ENCODE peak calls at places on chromosome 22, in six cellular contexts. B is PC-3, S is osteoblast, K is neuronal stem cell, R is lower lobe of right lung, W is heart left ventricle. F is an unnamed sample.

GRCh38 chr22:33658775-33659174 is 261.5 kb downstream of the LARGE1 start:
- DNase-seq in B (no peak), S (no peak), K (no peak), R (no peak), W (no peak), F (peak; percentile 81)

GRCh38 chr22:43110444-43110926 is at the start of gene BIK:
- DNase-seq in B (peak; percentile 44), S (peak; percentile 85), K (peak; percentile 56), R (peak; percentile 69), W (peak; percentile 73), F (no peak)

GRCh38 chr22:32040324-32040904 is 2.6 kb upstream of the SLC5A1 start:
- DNase-seq in B (no peak), S (no peak), K (no peak), R (no peak), W (no peak), F (no peak)

GRCh38 chr22:48697694-48698276 is 1129.9 kb downstream of the BRD1 start:
- DNase-seq in B (no peak), S (no peak), K (no peak), R (no peak), W (no peak), F (no peak)

GRCh38 chr22:44807915-44808690 is 55.7 kb downstream of the ARHGAP8 start:
- DNase-seq in B (no peak), S (peak; percentile 81), K (no peak), R (no peak), W (no peak), F (no peak)

GRCh38 chr22:49373289-49373666 is 454.4 kb downstream of the BRD1 start:
- DNase-seq in B (no peak), S (no peak), K (no peak), R (no peak), W (no peak), F (no peak)

GRCh38 chr22:43345761-43346261 is 2.6 kb upstream of the SCUBE1 start:
- DNase-seq in B (no peak), S (peak; percentile 91), K (no peak), R (no peak), W (no peak), F (no peak)

GRCh38 chr22:30295576-30295975 is 6.3 kb upstream of the CASTOR1 start:
- DNase-seq in B (no peak), S (peak; percentile 55), K (no peak), R (no peak), W (no peak), F (no peak)

GRCh38 chr22:20177217-20177911 is 26.5 kb upstream of the CCDC188 start:
- DNase-seq in B (no peak), S (no peak), K (no peak), R (no peak), W (no peak), F (no peak)

GRCh38 chr22:20203142-20204099 is 52.6 kb upstream of the CCDC188 start:
- DNase-seq in B (peak; percentile 18), S (no peak), K (peak; percentile 95), R (peak; percentile 64), W (no peak), F (no peak)

GRCh38 chr22:34067031-34067430 is 146.8 kb upstream of the LARGE1 start:
- DNase-seq in B (no peak), S (no peak), K (no peak), R (no peak), W (no peak), F (no peak)

GRCh38 chr22:47049078-47049609 is 286.7 kb downstream of the TBC1D22A start:
- DNase-seq in B (no peak), S (peak; percentile 39), K (no peak), R (peak; percentile 21), W (peak; percentile 46), F (peak; percentile 49)

GRCh38 chr22:47328550-47329243 is 566.2 kb downstream of the TBC1D22A start:
- DNase-seq in B (peak; percentile 91), S (peak; percentile 94), K (no peak), R (no peak), W (no peak), F (no peak)

GRCh38 chr22:29654420-29654819 is 51.0 kb downstream of the NF2 start:
- DNase-seq in B (no peak), S (peak; percentile 52), K (no peak), R (no peak), W (no peak), F (no peak)

GRCh38 chr22:41603873-41604332 is 14.3 kb upstream of the PMM1 start:
- DNase-seq in B (no peak), S (no peak), K (no peak), R (no peak), W (no peak), F (no peak)

GRCh38 chr22:41401781-41402648 is 20.3 kb downstream of the TEF start:
- DNase-seq in B (peak; percentile 82), S (peak; percentile 94), K (no peak), R (peak; percentile 81), W (peak; percentile 87), F (peak; percentile 92)

GRCh38 chr22:30754971-30755759 is 60.5 kb downstream of the OSBP2 start:
- DNase-seq in B (peak; percentile 79), S (peak; percentile 96), K (peak; percentile 51), R (no peak), W (no peak), F (peak; percentile 72)

GRCh38 chr22:23063539-23064380 is 6.6 kb upstream of the GNAZ start:
- DNase-seq in B (no peak), S (peak; percentile 31), K (no peak), R (peak; percentile 34), W (peak; percentile 56), F (peak; percentile 59)

GRCh38 chr22:26172389-26172990 is 3.2 kb downstream of the SEZ6L start:
- DNase-seq in B (peak; percentile 29), S (peak; percentile 93), K (peak; percentile 36), R (no peak), W (no peak), F (no peak)

GRCh38 chr22:29684244-29684643 is 35.6 kb upstream of the CABP7 start:
- DNase-seq in B (no peak), S (no peak), K (no peak), R (no peak), W (no peak), F (no peak)

GRCh38 chr22:45772726-45773125 is 101.1 kb downstream of the ATXN10 start:
- DNase-seq in B (no peak), S (no peak), K (no peak), R (no peak), W (no peak), F (no peak)

GRCh38 chr22:22342697-22343602 is 98.4 kb downstream of the VPREB1 start:
- DNase-seq in B (peak; percentile 81), S (no peak), K (peak; percentile 57), R (peak; percentile 68), W (no peak), F (no peak)

GRCh38 chr22:24510694-24511625 is 15.8 kb downstream of the UPB1 start:
- DNase-seq in B (no peak), S (peak; percentile 69), K (no peak), R (no peak), W (peak; percentile 57), F (no peak)
- H3K4me1 ChIP-seq in B (peaks cover 12% of the 10 kb centered on the region), S (peaks cover 16% of the 10 kb centered on the region), K (no peaks in the 10 kb centered on the region), R (peaks cover 48% of the 10 kb centered on the region), W (peaks cover 9% of the 10 kb centered on the region), F (peaks cover 10% of the 10 kb centered on the region)

GRCh38 chr22:40176921-40177737 is 596 bp upstream of the TNRC6B start:
- DNase-seq in B (peak; percentile 86), S (peak; percentile 50), K (no peak), R (no peak), W (no peak), F (no peak)
- H3K4me1 ChIP-seq in B (peaks cover 32% of the 10 kb centered on the region), S (peaks cover 32% of the 10 kb centered on the region), K (peaks cover 20% of the 10 kb centered on the region), R (peaks cover 45% of the 10 kb centered on the region), W (peaks cover 21% of the 10 kb centered on the region), F (peaks cover 57% of the 10 kb centered on the region)

GRCh38 chr22:38310518-38311330 is 6.5 kb downstream of the CSNK1E start:
- DNase-seq in B (no peak), S (peak; percentile 86), K (no peak), R (no peak), W (no peak), F (peak; percentile 80)

GRCh38 chr22:38311331-38311635 is 6.0 kb downstream of the CSNK1E start:
- DNase-seq in B (no peak), S (peak; percentile 90), K (no peak), R (no peak), W (no peak), F (no peak)

GRCh38 chr22:38308791-38309498 is 8.3 kb downstream of the CSNK1E start:
- DNase-seq in B (no peak), S (peak; percentile 26), K (no peak), R (no peak), W (peak; percentile 55), F (no peak)

GRCh38 chr22:38312261-38312800 is 4.9 kb downstream of the CSNK1E start:
- DNase-seq in B (no peak), S (peak; percentile 8), K (no peak), R (no peak), W (no peak), F (no peak)

DNA sequence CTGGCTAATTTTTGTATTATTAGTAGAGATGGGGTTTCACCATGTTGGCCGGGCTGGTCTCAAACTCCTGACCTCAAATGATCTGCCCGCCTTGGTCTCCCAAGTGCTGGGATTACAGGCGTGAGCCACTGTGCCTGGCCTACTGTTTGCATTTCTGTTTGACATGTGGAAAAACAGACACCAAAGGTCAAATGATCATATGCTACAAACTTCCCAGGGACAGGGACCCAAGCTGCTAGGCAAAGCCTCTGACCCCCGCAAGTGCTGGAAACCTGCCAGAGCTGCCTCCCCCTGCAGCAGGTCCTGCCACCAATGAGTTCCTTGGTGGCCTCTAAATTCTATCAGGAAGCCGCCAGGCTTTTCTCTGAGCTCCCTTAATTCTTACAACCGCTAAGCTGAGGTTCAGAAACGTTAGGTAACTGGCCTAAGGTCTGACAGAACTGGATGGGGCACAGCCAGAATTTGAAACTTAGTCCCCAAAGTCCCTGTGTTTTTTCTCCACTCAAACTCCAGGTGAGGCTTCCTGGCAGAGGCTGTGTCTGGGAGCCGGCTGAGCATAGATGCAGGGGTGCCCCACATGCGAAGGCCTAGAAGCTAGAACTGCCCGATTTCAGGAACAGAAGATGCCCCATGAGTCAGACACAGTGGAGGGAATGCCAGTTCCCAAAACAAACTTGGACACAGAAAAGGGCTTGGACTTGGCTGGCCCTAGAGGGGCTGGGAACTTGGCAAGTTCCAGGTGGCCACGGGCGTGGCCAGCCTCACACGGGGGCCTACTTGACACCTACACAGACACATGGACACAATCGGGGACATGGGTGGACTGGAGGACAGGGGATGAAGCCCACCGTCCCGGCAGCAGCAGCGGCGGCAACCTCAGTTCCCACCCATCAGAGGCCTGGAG is 7.4 kb downstream of the CSNK1E start:
- DNase-seq in B (no peak), S (peak; percentile 44), K (no peak), R (no peak), W (no peak), F (no peak)
- H3K4me1 ChIP-seq in B (peaks cover 57% of the 10 kb centered on the region), S (peaks cover 63% of the 10 kb centered on the region), K (peaks cover 15% of the 10 kb centered on the region), R (peaks cover 93% of the 10 kb centered on the region), W (peaks cover 73% of the 10 kb centered on the region), F (peaks cover 87% of the 10 kb centered on the region)

DNA sequence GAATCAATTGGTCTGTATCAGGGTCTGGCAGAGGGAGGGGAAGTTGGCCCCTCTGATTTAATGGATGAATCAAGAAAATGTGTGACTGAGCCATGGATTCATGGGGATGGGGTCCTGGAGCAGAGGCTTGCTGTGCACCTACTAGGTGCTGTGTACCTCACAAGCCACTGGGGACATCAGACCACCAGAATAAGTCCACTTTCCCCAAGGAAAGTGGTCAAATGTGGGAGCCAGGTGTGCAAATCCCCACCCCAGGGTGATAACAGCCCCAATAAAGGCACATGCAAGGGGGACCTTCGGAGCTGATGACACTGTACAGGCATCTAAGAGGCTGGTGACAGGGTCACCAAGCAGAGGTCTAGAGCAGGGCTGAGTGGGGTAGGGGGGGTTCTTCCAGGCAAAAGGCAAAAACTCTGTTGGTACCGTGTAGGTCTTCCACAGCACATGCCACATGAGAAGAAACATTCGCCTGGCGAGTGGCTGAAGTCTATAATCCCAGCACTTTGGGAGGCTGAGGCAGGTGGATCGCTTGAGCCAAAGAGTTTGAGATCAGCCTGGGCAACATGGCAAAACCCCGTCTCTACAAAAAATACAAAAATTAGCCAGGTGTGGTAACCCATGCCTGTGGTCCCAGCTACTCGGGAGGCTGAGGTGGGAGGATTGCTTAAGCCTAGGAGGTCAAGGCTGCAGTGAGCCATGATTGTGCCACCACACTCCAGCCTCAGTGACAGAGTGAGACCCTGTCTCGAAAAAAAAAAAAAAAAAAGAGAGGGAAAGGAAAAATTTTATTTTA is 28.8 kb downstream of the TXN2 start:
- DNase-seq in B (no peak), S (no peak), K (no peak), R (no peak), W (no peak), F (no peak)
- H3K4me1 ChIP-seq in B (peaks cover 29% of the 10 kb centered on the region), S (peaks cover 10% of the 10 kb centered on the region), K (peaks cover 12% of the 10 kb centered on the region), R (peaks cover 87% of the 10 kb centered on the region), W (peaks cover 24% of the 10 kb centered on the region), F (peaks cover 68% of the 10 kb centered on the region)

F was measured in sigmoid colon.